ENCODE peak calls at places on chromosomes 2 and 18, in four cellular contexts. X is breast epithelium, D is ovary, L is adrenal gland. Y is an unnamed sample. For H3K4me1, the result is how much of the 10 kb centered on the place peaks cover.

GRCh38 chr2:147182260-147182659 is 662.6 kb upstream of the ACVR2A start:
- DNase-seq in D (no peak), X (no peak), L (no peak), Y (no peak)

GRCh38 chr2:9423922-9424272 is 443 bp downstream of the CPSF3 start:
- DNase-seq in D (no peak), X (no peak), L (no peak), Y (no peak)

GRCh38 chr2:219107837-219108236 is 47.1 kb upstream of the IHH start:
- DNase-seq in L (no peak), X (no peak), D (no peak), Y (no peak)

GRCh38 chr2:188897096-188897495 is 77.1 kb upstream of the COL3A1 start:
- DNase-seq in D (no peak), L (no peak), X (no peak), Y (no peak)

GRCh38 chr2:135926605-135927004 is 50.4 kb upstream of the MCM6 start:
- DNase-seq in L (no peak), D (no peak), X (no peak), Y (no peak)

GRCh38 chr2:31240406-31241365 is 6.7 kb downstream of the EHD3 start:
- DNase-seq in X (no peak), L (no peak), D (no peak), Y (no peak)

GRCh38 chr2:85893428-85894258 is 4.9 kb upstream of the ST3GAL5 start:
- DNase-seq in L (no peak), D (no peak), X (no peak), Y (peak)

GRCh38 chr18:31876707-31877106 is 66.2 kb downstream of the TRAPPC8 start:
- DNase-seq in D (no peak), X (no peak), L (no peak), Y (no peak)

GRCh38 chr18:62436636-62437519 is 85.9 kb upstream of the ZCCHC2 start:
- DNase-seq in X (peak), D (peak), L (peak), Y (no peak)

GRCh38 chr2:149955201-149955600 is 367.6 kb upstream of the MMADHC start:
- DNase-seq in D (no peak), X (no peak), L (no peak), Y (no peak)

GRCh38 chr18:36265035-36265434 is 32.5 kb upstream of the FHOD3 start:
- DNase-seq in D (no peak), X (no peak), L (peak), Y (no peak)

GRCh38 chr2:72205546-72205863 is 57.8 kb upstream of the CYP26B1 start:
- DNase-seq in L (no peak), D (no peak), X (no peak), Y (peak)

GRCh38 chr2:158034198-158034831 is 67.4 kb upstream of the UPP2 start:
- DNase-seq in L (peak), D (no peak), X (no peak), Y (peak)

GRCh38 chr2:156087875-156088274 is 244.6 kb downstream of the NR4A2 start:
- DNase-seq in X (no peak), D (no peak), L (no peak), Y (peak)

GRCh38 chr2:86037141-86037794 is 68.4 kb downstream of the POLR1A start:
- DNase-seq in X (no peak), D (peak), L (peak), Y (no peak)

GRCh38 chr2:201984800-201985525 is 48.7 kb upstream of the FZD7 start:
- DNase-seq in L (no peak), D (peak), X (peak), Y (peak)

GRCh38 chr2:145027073-145027459 is 507.1 kb upstream of the ZEB2 start:
- DNase-seq in D (no peak), X (no peak), L (no peak), Y (no peak)

GRCh38 chr2:113117594-113118262 is 9.7 kb upstream of the IL1RN start:
- DNase-seq in D (no peak), X (peak), L (peak), Y (no peak)

GRCh38 chr2:43219383-43220228 is 6.8 kb downstream of the ZFP36L2 start:
- DNase-seq in X (peak), L (peak), D (peak), Y (peak)

GRCh38 chr18:45539383-45539960 is 75.8 kb upstream of the SLC14A2 start:
- DNase-seq in D (no peak), X (no peak), L (no peak), Y (no peak)

GRCh38 chr2:101251844-101252407 is 760 bp upstream of the CNOT11 start:
- DNase-seq in X (no peak), D (no peak), L (no peak), Y (no peak)

GRCh38 chr18:68797901-68798300 is at the start of gene CCDC102B:
- DNase-seq in X (no peak), D (no peak), L (no peak), Y (peak)

GRCh38 chr2:240990726-240991377 is 7.6 kb upstream of the SNED1 start:
- DNase-seq in D (peak), X (peak), L (peak), Y (no peak)

GRCh38 chr2:68771211-68771721 is 36.7 kb downstream of the ARHGAP25 start:
- DNase-seq in D (no peak), L (no peak), X (no peak), Y (peak)

GRCh38 chr2:68775272-68775847 is 40.7 kb downstream of the ARHGAP25 start:
- DNase-seq in D (no peak), L (no peak), X (no peak), Y (no peak)

GRCh38 chr2:68772109-68772508 is 37.5 kb downstream of the ARHGAP25 start:
- DNase-seq in X (no peak), L (no peak), D (no peak), Y (no peak)

GRCh38 chr2:68776124-68776523 is 41.5 kb downstream of the ARHGAP25 start:
- DNase-seq in X (no peak), L (no peak), D (no peak), Y (peak)

DNA sequence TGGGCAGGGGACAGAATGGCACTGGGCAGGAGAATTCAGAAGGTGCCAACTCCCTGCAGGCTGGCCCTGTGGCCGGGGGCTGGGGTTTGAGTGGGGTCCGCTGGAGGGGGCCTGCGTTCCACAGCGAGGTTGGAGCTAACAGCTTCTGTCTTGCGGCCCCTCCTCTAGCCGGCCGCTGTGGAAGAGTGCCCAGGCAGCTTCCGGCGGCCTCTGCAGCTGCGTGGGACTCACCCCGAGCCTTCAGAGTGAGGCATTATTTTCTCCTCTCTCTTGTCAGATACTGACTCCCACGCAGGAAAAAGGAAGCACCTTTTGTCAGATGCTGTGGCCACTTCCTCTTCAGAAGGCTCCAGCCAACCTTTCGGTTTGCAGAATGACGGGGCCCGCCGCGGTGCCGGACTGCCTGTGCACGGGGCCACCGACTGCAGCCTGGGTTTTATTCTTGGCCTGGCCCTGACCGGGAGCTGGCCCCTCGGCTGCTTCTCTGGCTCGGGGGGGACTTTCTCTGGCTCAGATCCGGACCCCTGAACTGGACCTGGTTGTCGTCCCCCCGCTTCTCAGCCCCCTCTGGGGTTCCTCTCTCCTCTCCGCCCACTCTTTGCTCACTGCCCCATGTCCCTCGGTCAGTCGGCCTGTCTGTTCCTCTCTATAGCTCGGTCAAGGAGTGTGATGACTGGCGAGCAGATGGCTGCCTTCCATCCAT is 40.1 kb downstream of the ARHGAP25 start:
- DNase-seq in X (no peak), D (peak), L (peak), Y (peak)
- H3K4me3 ChIP-seq in X (peak), D (peak), L (no peak), Y (peak)

GRCh38 chr2:2560374-2561015 is 229.4 kb upstream of the MYT1L start:
- DNase-seq in X (no peak), D (no peak), L (no peak), Y (no peak)
- H3K4me1 ChIP-seq in X (under half), D (under half), L (under half), Y (under half)

DNA sequence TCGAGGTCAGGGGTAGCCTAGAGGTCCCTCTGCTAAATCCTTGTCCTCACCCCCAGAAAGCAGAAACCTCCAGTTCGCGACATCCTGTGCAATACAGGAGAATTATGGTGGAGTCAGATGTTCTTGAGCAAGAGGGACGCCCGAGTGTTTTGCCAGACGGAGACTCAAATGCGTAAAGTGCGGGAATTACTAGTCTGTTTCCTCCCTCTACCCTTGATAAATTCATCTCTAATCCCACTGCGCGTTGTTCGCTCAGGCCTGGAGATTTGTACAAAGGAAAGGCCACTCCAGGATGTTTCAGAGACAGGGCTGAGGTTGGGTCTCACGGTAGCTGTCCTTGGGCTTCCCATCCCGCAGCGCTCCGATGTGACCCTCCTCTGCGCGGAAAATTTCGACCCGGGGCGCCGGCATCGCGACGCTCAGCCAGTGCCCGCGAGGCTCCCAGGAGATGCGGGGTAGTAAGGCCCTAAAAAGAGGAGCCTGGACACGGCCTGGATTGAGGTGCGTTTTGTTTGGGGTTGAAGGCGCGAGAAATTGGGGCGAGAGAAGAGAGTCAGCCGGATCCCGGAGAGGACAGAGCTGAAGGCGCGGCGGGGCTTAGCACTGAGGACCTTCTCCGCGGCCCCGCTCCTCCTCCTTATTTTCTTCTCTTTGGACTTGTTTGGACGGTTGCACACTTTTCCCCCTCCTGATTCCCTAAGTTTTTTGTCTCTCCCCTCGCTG is 2.6 kb upstream of the NEUROD1 start:
- DNase-seq in X (no peak), L (no peak), D (no peak), Y (no peak)
- H3K4me3 ChIP-seq in X (peak), L (no peak), D (no peak), Y (peak)

DNA sequence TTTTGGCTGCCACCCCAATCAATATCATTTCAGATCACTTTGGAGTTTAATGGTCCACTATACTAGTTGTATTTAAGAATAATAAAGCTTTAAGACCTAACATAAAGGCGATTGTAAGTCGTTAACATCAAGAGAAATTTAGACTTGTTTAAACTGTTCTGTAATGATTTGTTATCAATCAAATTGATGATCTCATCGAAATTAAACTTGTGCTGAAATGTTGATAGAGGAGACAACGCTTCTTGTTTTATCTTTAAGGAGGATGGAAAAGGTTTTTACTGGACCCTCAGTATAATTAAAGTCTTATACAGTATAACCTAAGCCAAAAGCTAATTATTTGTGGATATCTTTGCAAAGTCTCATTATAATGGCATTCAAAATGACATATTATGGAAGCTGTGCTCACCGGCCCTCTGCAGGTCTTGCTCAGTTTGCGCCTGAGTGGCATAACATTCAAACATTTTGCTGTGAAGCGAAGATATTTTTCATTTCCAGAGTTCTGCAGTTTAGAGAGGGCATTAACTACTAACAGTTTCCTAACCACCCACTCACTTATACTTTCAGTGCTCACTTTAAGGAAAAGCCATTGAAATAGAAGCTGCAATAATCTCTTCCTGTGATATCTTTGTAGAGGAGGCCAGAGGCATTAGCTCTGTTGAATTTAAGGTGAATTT is 1.4 kb upstream of the SERTAD2 start:
- DNase-seq in D (no peak), L (no peak), X (no peak), Y (peak)
- H3K4me1 ChIP-seq in D (under half), L (under half), X (under half), Y (under half)

Y was measured in SJCRH30.